ENCODE peak calls at places on chromosomes 16 and 17, in four cellular contexts. E is NCI-H69, J is SJSA1, F is GM03348. W is an unnamed sample.

GRCh38 chr17:77392376-77393273 is 251.9 kb downstream of the SEC14L1 start:
- DNase-seq in J (peak; percentile 33), F (peak; percentile 54), E (peak; percentile 70), W (no peak)

GRCh38 chr16:49504023-49504364 is 130.4 kb downstream of the C16orf78 start:
- DNase-seq in E (no peak), F (no peak), J (no peak), W (no peak)

GRCh38 chr17:50009282-50009681 is 14.3 kb upstream of the DLX3 start:
- DNase-seq in J (no peak), E (no peak), F (no peak), W (no peak)

GRCh38 chr17:14310101-14310500 is 9.2 kb downstream of the HS3ST3B1 start:
- DNase-seq in F (no peak), J (no peak), E (peak; percentile 20), W (no peak)

GRCh38 chr17:44599298-44600175 is 42.3 kb downstream of the FZD2 start:
- DNase-seq in E (peak; percentile 66), J (no peak), F (peak; percentile 90), W (peak; percentile 99)

GRCh38 chr16:85587763-85588474 is 25.2 kb upstream of the GSE1 start:
- DNase-seq in J (no peak), F (no peak), E (no peak), W (no peak)

GRCh38 chr17:75356260-75356937 is 49.1 kb downstream of the GRB2 start:
- DNase-seq in E (no peak), J (no peak), F (no peak), W (no peak)

GRCh38 chr17:21356537-21357127 is 19.5 kb upstream of the KCNJ12 start:
- DNase-seq in E (no peak), J (no peak), F (no peak), W (no peak)

GRCh38 chr17:39151680-39152058 is 232 bp upstream of the PLXDC1 start:
- DNase-seq in E (no peak), J (no peak), F (no peak), W (no peak)

GRCh38 chr16:62929593-62929992 is 893.4 kb upstream of the CDH8 start:
- DNase-seq in J (no peak), F (no peak), E (no peak), W (no peak)

GRCh38 chr17:32493581-32494513 is 7.1 kb downstream of the CDK5R1 start:
- DNase-seq in F (no peak), J (no peak), E (peak; percentile 47), W (no peak)

GRCh38 chr16:57479043-57479421 is 7.3 kb downstream of the DOK4 start:
- DNase-seq in J (no peak), E (peak; percentile 44), F (no peak), W (no peak)

GRCh38 chr16:23650674-23651073 is 9.4 kb downstream of the DCTN5 start:
- DNase-seq in F (no peak), E (no peak), J (peak; percentile 14), W (peak; percentile 20)

GRCh38 chr17:35774499-35774898 is 13.8 kb downstream of the C17orf50 start:
- DNase-seq in J (peak; percentile 50), F (no peak), E (peak; percentile 57), W (peak; percentile 21)

W was measured in IMR-90.